ENCODE peak calls at places on chromosomes 13 and 19, in eight cellular contexts. G, Y, M, L, C, D, N and K are unnamed samples.

GRCh38 chr19:45101796-45102195 is 8.8 kb downstream of the PPP1R37 start:
- DNase-seq in G (no peak), Y (no peak), M (no peak), L (no peak), C (no peak), D (no peak), N (no peak), K (no peak)

GRCh38 chr13:76016799-76017198 is 380.7 kb downstream of the LMO7 start:
- DNase-seq in G (peak), Y (peak), M (peak), L (peak), C (peak), D (peak), N (peak), K (peak)

GRCh38 chr13:100100115-100100879 is 11.4 kb downstream of the PCCA start:
- DNase-seq in G (peak), Y (no peak), M (no peak), L (no peak), C (no peak), D (peak), N (no peak), K (no peak)

GRCh38 chr19:41702208-41702651 is 6.2 kb upstream of the CEACAM5 start:
- DNase-seq in G (peak), Y (no peak), M (no peak), L (no peak), C (no peak), D (peak), N (no peak), K (no peak)

GRCh38 chr13:31997641-31998040 is 33.9 kb upstream of the FRY start:
- DNase-seq in G (no peak), Y (peak), M (no peak), L (no peak), C (no peak), D (no peak), N (no peak), K (no peak)

GRCh38 chr13:40271931-40272775 is 394.3 kb downstream of the FOXO1 start:
- DNase-seq in G (peak), Y (peak), M (no peak), L (no peak), C (no peak), D (peak), N (no peak), K (no peak)

GRCh38 chr19:41457241-41457640 is 14.3 kb downstream of the ERICH4 start:
- DNase-seq in G (no peak), Y (no peak), M (peak), L (no peak), C (no peak), D (no peak), N (no peak), K (no peak)

GRCh38 chr19:40217921-40218890 is at the start of gene TTC9B:
- DNase-seq in G (no peak), Y (peak), M (no peak), L (peak), C (peak), D (peak), N (peak), K (no peak)

GRCh38 chr13:114101325-114101821 is 31.1 kb downstream of the RASA3 start:
- DNase-seq in G (no peak), Y (no peak), M (no peak), L (no peak), C (peak), D (peak), N (no peak), K (no peak)

GRCh38 chr13:31775686-31776085 is 36.4 kb downstream of the RXFP2 start:
- DNase-seq in G (no peak), Y (no peak), M (no peak), L (no peak), C (no peak), D (peak), N (no peak), K (no peak)

GRCh38 chr19:37537391-37537947 is 30.7 kb downstream of the ZNF793 start:
- DNase-seq in G (no peak), Y (peak), M (no peak), L (no peak), C (no peak), D (no peak), N (no peak), K (no peak)

GRCh38 chr19:2266183-2266993 is 10.2 kb upstream of the JSRP1 start:
- DNase-seq in G (peak), Y (no peak), M (peak), L (no peak), C (peak), D (peak), N (no peak), K (no peak)

GRCh38 chr13:95585867-95586266 is 33.3 kb downstream of the CLDN10 start:
- DNase-seq in G (no peak), Y (no peak), M (no peak), L (no peak), C (no peak), D (peak), N (no peak), K (no peak)

GRCh38 chr13:55439450-55439849 is 1701.3 kb upstream of the PRR20A start:
- DNase-seq in G (no peak), Y (peak), M (no peak), L (no peak), C (no peak), D (peak), N (peak), K (no peak)

DNA sequence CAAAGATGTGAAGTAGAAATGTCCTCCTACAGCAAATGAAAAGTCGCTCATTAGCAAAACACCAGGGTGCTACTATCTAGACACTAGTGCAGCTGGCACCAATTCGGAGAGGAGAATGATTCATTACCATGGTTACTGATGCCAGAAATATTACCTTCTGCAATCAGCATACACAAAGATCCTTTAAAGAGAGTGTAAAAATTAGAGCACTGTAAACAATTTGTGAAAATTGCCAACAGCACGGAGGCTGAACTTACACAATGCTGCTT is 34.5 kb downstream of the AMER2 start:
- DNase-seq in G (no peak), Y (peak), M (no peak), L (no peak), C (no peak), D (no peak), N (no peak), K (no peak)
- H3K4me2 ChIP-seq in G (no peak), Y (no peak), M (no peak), L (no peak), C (no peak), D (no peak), N (peak), K (no peak)

DNA sequence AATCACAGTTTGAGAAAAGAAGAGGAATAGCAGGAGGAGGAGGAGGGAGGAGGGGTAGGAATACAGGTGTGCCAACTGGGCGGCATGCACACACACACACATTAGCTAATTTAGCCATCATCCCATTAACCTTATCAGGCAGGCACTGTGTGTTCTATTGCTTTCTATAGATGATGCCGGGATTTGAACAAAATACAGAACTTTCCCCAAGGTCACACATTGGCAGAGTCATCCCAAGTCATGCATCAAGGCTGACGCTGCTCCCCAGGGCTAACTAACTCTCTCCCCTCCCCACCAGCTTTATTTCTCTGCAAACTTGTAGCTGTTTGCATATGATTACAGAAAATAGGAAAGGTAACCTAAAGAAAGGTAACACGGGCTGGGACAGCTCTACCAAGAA is 83.0 kb downstream of the NUFIP1 start:
- DNase-seq in G (no peak), Y (no peak), M (no peak), L (no peak), C (no peak), D (no peak), N (no peak), K (no peak)
- H3K4me2 ChIP-seq in G (peak), Y (no peak), M (no peak), L (no peak), C (peak), D (peak), N (no peak), K (no peak)

DNA sequence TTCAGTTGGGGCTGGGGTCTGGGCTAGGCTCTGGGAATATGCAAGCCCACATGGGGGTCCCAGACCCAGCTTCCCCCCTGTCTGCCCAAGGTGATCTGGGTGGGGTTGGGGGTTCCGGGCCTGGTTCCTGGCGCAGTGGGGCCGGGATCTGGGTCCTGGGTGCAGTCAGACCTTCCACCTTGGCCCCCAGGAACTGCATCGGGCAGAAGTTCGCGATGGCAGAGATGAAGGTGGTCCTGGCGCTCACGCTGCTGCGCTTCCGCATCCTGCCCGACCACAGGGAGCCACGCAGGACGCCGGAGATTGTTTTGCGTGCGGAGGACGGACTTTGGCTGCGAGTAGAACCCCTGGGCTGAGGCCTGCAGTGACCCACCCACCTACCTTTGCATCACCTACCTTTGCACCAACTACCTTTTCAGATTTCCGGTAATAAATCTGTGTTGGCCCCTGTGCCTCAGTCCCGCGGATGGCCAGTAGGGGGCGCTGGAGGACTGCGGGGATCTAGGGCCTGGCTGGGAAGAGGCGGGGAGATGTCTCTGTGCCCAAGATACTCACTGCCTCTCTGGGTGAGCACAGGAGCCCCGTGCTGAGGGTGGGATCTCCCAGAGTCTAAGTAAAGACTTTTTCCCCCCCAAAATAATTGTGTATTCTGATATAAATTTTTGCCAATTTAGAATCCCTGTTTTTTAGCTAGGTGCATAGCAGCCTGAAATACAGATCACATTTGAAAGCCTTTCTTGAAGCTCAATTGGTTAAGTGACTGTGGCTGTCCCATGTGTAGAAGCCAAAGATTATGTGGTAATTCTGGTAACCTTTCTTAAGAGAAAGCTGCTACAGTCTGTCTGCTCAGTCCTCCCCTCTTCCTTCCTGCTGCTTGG is 11.5 kb upstream of the CYP4F3 start:
- DNase-seq in G (peak), Y (peak), M (peak), L (peak), C (peak), D (peak), N (peak), K (peak)
- H3K4me2 ChIP-seq in G (no peak), Y (no peak), M (no peak), L (no peak), C (no peak), D (no peak), N (no peak), K (peak)

GRCh38 chr13:98960331-98961203 is 17.3 kb downstream of the DOCK9 start:
- DNase-seq in G (no peak), Y (no peak), M (no peak), L (no peak), C (no peak), D (no peak), N (no peak), K (no peak)

GRCh38 chr13:98959299-98959698 is 18.6 kb downstream of the DOCK9 start:
- DNase-seq in G (no peak), Y (no peak), M (no peak), L (no peak), C (no peak), D (no peak), N (no peak), K (no peak)

GRCh38 chr13:98961204-98962105 is 16.4 kb downstream of the DOCK9 start:
- DNase-seq in G (no peak), Y (no peak), M (no peak), L (no peak), C (no peak), D (no peak), N (no peak), K (no peak)

GRCh38 chr13:98958443-98958794 is 19.4 kb downstream of the DOCK9 start:
- DNase-seq in G (no peak), Y (no peak), M (no peak), L (no peak), C (no peak), D (no peak), N (no peak), K (no peak)

DNA sequence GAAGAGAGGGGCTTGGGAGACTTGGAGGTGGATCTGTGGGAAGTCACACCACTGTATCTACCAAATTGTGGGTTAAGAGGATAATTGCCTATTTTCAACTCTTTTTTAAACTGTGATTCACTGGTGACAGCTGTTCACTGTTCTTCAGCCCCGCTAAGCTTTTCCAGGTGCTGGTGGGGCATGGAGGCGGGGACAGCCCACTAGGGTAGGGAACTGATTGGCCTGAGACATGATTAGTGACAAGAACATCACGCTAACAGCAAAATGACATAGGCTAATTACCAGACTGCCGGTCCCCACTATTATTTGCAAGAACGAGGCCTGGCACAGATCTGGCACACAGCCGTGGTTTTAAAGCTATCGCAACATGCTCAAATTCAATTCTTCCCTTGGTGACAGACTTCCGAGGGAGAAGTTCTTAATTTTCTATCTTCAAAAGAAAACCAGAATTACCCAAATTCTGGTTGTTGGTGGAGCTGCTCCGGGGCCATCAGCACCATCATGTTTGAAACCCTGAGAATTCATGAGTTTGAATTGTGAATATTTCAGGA is 18.0 kb downstream of the DOCK9 start:
- DNase-seq in G (no peak), Y (no peak), M (no peak), L (no peak), C (no peak), D (no peak), N (peak), K (no peak)
- H3K4me2 ChIP-seq in G (no peak), Y (no peak), M (no peak), L (no peak), C (no peak), D (no peak), N (peak), K (no peak)

GRCh38 chr19:33802001-33802400 is 5.3 kb downstream of the KCTD15 start:
- DNase-seq in G (no peak), Y (no peak), M (no peak), L (no peak), C (no peak), D (peak), N (no peak), K (no peak)

GRCh38 chr19:33804021-33804799 is 7.5 kb downstream of the KCTD15 start:
- DNase-seq in G (peak), Y (no peak), M (no peak), L (no peak), C (no peak), D (peak), N (no peak), K (no peak)

GRCh38 chr19:33802801-33803200 is 6.1 kb downstream of the KCTD15 start:
- DNase-seq in G (no peak), Y (no peak), M (no peak), L (no peak), C (no peak), D (peak), N (no peak), K (no peak)

GRCh38 chr19:33805313-33805712 is 8.6 kb downstream of the KCTD15 start:
- DNase-seq in G (no peak), Y (no peak), M (no peak), L (no peak), C (no peak), D (no peak), N (no peak), K (no peak)

GRCh38 chr19:33803383-33803782 is 6.7 kb downstream of the KCTD15 start:
- DNase-seq in G (no peak), Y (no peak), M (no peak), L (no peak), C (no peak), D (peak), N (no peak), K (no peak)
- H3K4me2 ChIP-seq in G (no peak), Y (no peak), M (no peak), L (no peak), C (no peak), D (no peak), N (no peak), K (no peak)

GRCh38 chr13:44191504-44192171 is 182.0 kb upstream of the SERP2 start:
- DNase-seq in G (peak), Y (peak), M (no peak), L (peak), C (peak), D (no peak), N (peak), K (peak)
- H3K4me2 ChIP-seq in G (no peak), Y (no peak), M (no peak), L (no peak), C (no peak), D (peak), N (no peak), K (peak)

DNA sequence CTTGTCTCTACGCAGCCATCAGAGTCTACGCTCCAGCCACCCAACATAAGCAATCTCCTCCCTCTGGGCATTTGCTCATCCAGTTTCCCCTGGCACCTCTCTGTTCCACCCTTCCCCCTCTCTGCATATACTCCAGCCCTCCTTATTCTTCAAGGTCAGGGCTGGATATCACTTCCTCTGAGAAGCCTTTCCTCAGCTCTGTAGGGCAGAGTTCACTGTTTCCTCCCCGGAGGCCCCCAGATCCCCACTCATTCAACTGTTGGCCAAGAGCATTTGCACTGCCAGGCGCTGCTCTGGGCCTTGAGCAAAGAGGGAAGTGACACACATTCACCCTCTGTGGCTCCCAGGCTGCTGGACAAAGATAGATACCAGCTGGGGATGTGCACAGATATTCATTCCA is 3.3 kb downstream of the FCGRT start:
- DNase-seq in G (no peak), Y (no peak), M (no peak), L (no peak), C (no peak), D (peak), N (no peak), K (no peak)
- H3K4me2 ChIP-seq in G (no peak), Y (no peak), M (no peak), L (no peak), C (no peak), D (no peak), N (no peak), K (no peak)

GRCh38 chr19:49201042-49201441 is 43.5 kb downstream of the TRPM4 start:
- DNase-seq in G (no peak), Y (no peak), M (no peak), L (no peak), C (no peak), D (no peak), N (no peak), K (no peak)
- H3K4me2 ChIP-seq in G (no peak), Y (no peak), M (no peak), L (no peak), C (no peak), D (no peak), N (no peak), K (no peak)

GRCh38 chr13:74070513-74070912 is 63.7 kb downstream of the KLF12 start:
- DNase-seq in G (no peak), Y (peak), M (no peak), L (no peak), C (no peak), D (peak), N (no peak), K (no peak)

GRCh38 chr13:74068471-74068870 is 65.7 kb downstream of the KLF12 start:
- DNase-seq in G (no peak), Y (no peak), M (no peak), L (no peak), C (no peak), D (no peak), N (no peak), K (no peak)

GRCh38 chr13:74067818-74068217 is 66.4 kb downstream of the KLF12 start:
- DNase-seq in G (peak), Y (no peak), M (no peak), L (no peak), C (no peak), D (peak), N (no peak), K (no peak)

GRCh38 chr13:74066937-74067336 is 67.3 kb downstream of the KLF12 start:
- DNase-seq in G (peak), Y (no peak), M (no peak), L (no peak), C (no peak), D (no peak), N (no peak), K (no peak)

DNA sequence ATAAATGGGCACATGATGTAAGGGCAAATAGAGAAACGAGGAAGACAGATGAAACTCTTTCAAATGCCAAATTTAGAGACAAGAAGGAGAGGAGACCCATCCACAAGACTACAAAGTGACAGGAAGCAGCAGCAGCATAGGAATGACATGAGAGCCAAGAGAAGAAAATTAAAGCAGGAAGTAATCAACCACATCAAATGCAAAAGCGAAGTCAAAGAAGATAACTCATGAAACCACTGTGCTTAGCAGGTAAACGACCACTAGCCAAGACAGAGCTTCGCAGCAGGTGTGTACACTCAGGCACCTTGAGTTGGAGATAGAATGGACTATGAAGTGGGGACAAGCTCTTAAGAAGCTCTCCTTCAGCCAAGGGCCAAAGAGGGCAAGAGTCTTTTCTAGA is 64.1 kb downstream of the KLF12 start:
- DNase-seq in G (no peak), Y (no peak), M (peak), L (no peak), C (no peak), D (no peak), N (no peak), K (no peak)
- H3K4me2 ChIP-seq in G (no peak), Y (no peak), M (peak), L (no peak), C (no peak), D (no peak), N (no peak), K (no peak)